ENCODE peak calls at places on chromosomes 7 and 10, in seven cellular contexts. T is fibroblast of lung, P is GM23338, M is astrocyte, L is HCT116, G is H9, U is IMR-90. X is an unnamed sample. For H4K20me1, the result is how much of the 10 kb centered on the place peaks cover.

GRCh38 chr7:116305485-116306408 is 95.4 kb downstream of the TES start:
- DNase-seq in T (peak), P (no peak), M (no peak), L (no peak), G (no peak), U (peak), X (no peak)

GRCh38 chr7:7682856-7683255 is 35.6 kb downstream of the RPA3 start:
- DNase-seq in T (no peak), P (no peak), M (no peak), L (no peak), G (no peak), U (no peak), X (no peak)

GRCh38 chr10:61262486-61263261 is 190.5 kb downstream of the TMEM26 start:
- DNase-seq in T (peak), P (no peak), M (peak), L (no peak), G (no peak), U (peak), X (no peak)

GRCh38 chr7:1864126-1864940 is 194.3 kb downstream of the ELFN1 start:
- DNase-seq in T (no peak), P (no peak), M (no peak), L (no peak), G (no peak), U (no peak), X (no peak)

GRCh38 chr7:83015921-83016320 is 146.8 kb downstream of the PCLO start:
- DNase-seq in T (no peak), P (no peak), M (no peak), L (no peak), G (no peak), U (no peak), X (no peak)

GRCh38 chr7:39428221-39428620 is 138.0 kb upstream of the YAE1 start:
- DNase-seq in T (peak), P (no peak), M (peak), L (no peak), G (no peak), U (peak), X (peak)

GRCh38 chr10:123356101-123356500 is 201.9 kb downstream of the BUB3 start:
- DNase-seq in T (no peak), P (no peak), M (no peak), L (no peak), G (no peak), U (no peak), X (no peak)

GRCh38 chr7:2860627-2861133 is 16.6 kb upstream of the GNA12 start:
- DNase-seq in T (no peak), P (no peak), M (peak), L (no peak), G (no peak), U (no peak), X (no peak)

GRCh38 chr10:51654918-51655317 is 44.5 kb downstream of the CSTF2T start:
- DNase-seq in T (no peak), P (no peak), M (no peak), L (no peak), G (no peak), U (no peak), X (no peak)

GRCh38 chr10:103676851-103677417 is 178.4 kb downstream of the SH3PXD2A start:
- DNase-seq in T (peak), P (no peak), M (peak), L (no peak), G (no peak), U (peak), X (no peak)

GRCh38 chr10:103678104-103678526 is 177.3 kb downstream of the SH3PXD2A start:
- DNase-seq in T (peak), P (no peak), M (peak), L (no peak), G (no peak), U (peak), X (peak)

GRCh38 chr10:103679096-103679790 is 176.1 kb downstream of the SH3PXD2A start:
- DNase-seq in T (no peak), P (no peak), M (peak), L (no peak), G (no peak), U (peak), X (no peak)

GRCh38 chr10:103676058-103676785 is 179.2 kb downstream of the SH3PXD2A start:
- DNase-seq in T (peak), P (no peak), M (peak), L (no peak), G (no peak), U (peak), X (no peak)

GRCh38 chr10:103677486-103677885 is 177.9 kb downstream of the SH3PXD2A start:
- DNase-seq in T (no peak), P (no peak), M (no peak), L (no peak), G (no peak), U (no peak), X (no peak)
- H3K4me2 ChIP-seq in T (peak), P (no peak), M (peak), L (no peak), G (no peak), U (peak), X (no peak)

GRCh38 chr7:131090866-131091692 is 236.6 kb upstream of the MKLN1 start:
- DNase-seq in T (no peak), P (peak), M (no peak), L (no peak), G (no peak), U (no peak), X (no peak)
- H4K20me1 ChIP-seq in T (under half), P (under half), M (under half), L (under half), G (under half), U (half or more), X (under half)

GRCh38 chr7:42014625-42015412 is 222.2 kb downstream of the GLI3 start:
- DNase-seq in T (peak), P (peak), M (no peak), L (peak), G (peak), U (peak), X (peak)
- H3K4me2 ChIP-seq in T (no peak), P (no peak), M (no peak), L (no peak), G (no peak), U (no peak), X (no peak)

GRCh38 chr7:131094685-131095084 is 233.0 kb upstream of the MKLN1 start:
- DNase-seq in T (no peak), P (no peak), M (no peak), L (no peak), G (no peak), U (no peak), X (no peak)
- H4K20me1 ChIP-seq in T (under half), P (under half), M (under half), L (under half), G (under half), U (half or more), X (under half)

GRCh38 chr7:92720604-92721350 is 115.6 kb downstream of the CDK6 start:
- DNase-seq in T (no peak), P (no peak), M (no peak), L (no peak), G (no peak), U (no peak), X (no peak)
- H3K4me2 ChIP-seq in T (no peak), P (no peak), M (no peak), L (no peak), G (no peak), U (no peak), X (no peak)

GRCh38 chr7:70730451-70731110 is 401.4 kb upstream of the GALNT17 start:
- DNase-seq in T (no peak), P (no peak), M (no peak), L (no peak), G (no peak), U (no peak), X (no peak)
- H4K20me1 ChIP-seq in T (under half), P (under half), M (half or more), L (under half), G (under half), U (under half), X (under half)

DNA sequence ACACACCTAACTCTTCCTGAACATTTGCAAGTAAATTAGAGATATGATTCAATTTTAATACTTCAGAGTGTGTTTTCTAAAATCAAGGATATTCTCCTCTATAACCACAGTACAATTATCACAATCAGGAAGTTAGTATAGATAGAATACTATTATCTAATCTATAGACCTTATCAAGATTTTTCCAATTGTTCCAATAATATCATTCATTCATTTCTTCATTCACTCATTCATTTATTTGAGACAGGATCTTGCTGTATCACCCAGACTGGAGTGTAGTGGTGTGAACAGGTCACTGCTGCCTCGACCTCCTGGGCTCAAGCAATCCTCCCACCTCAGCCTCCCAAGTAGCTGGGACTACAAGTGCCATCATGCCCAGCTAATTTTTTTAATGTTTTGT is 10.4 kb upstream of the MRPS16 start:
- DNase-seq in T (no peak), P (no peak), M (no peak), L (no peak), G (no peak), U (no peak), X (no peak)
- H3K4me2 ChIP-seq in T (no peak), P (no peak), M (no peak), L (no peak), G (no peak), U (no peak), X (no peak)